ENCODE peak calls at places on chromosome 6, in six cellular contexts. Q, I, D, C, K and L are unnamed samples.

GRCh38 chr6:163001341-163001740 is 273.6 kb downstream of the PACRG start:
- DNase-seq in Q (no peak), D (no peak), I (no peak), C (no peak), K (peak; percentile 62), L (peak; percentile 34)

GRCh38 chr6:26215200-26216014 is 128.2 kb downstream of the HFE start:
- DNase-seq in Q (no peak), D (no peak), K (peak; percentile 44), C (peak; percentile 20), I (no peak), L (no peak)

GRCh38 chr6:73879466-73879865 is 183.5 kb downstream of the CD109 start:
- DNase-seq in K (no peak), I (no peak), C (peak; percentile 5), D (no peak), Q (no peak), L (no peak)

GRCh38 chr6:109453594-109454482 is 1.7 kb downstream of the MICAL1 start:
- DNase-seq in Q (no peak), D (peak; percentile 46), C (no peak), K (no peak), I (peak; percentile 87), L (no peak)

GRCh38 chr6:125165256-125165655 is 11.7 kb downstream of the TPD52L1 start:
- DNase-seq in C (peak; percentile 30), D (no peak), Q (no peak), K (peak; percentile 70), I (no peak), L (peak; percentile 65)

GRCh38 chr6:139962663-139963314 is 588.3 kb upstream of the CITED2 start:
- DNase-seq in D (no peak), Q (no peak), K (no peak), C (no peak), I (no peak), L (no peak)

GRCh38 chr6:125918681-125919566 is 37.6 kb upstream of the HINT3 start:
- DNase-seq in D (no peak), Q (peak; percentile 47), C (peak; percentile 90), K (peak; percentile 81), I (no peak), L (peak; percentile 89)

GRCh38 chr6:39083111-39083702 is 31.8 kb downstream of the SAYSD1 start:
- DNase-seq in K (no peak), D (no peak), Q (no peak), C (no peak), I (peak; percentile 48), L (no peak)

GRCh38 chr6:21180155-21180554 is 413.4 kb upstream of the SOX4 start:
- DNase-seq in K (no peak), C (no peak), D (no peak), I (no peak), Q (no peak), L (no peak)

GRCh38 chr6:144285798-144286502 is 815 bp downstream of the UTRN start:
- DNase-seq in K (peak; percentile 62), D (peak; percentile 83), C (peak; percentile 54), I (peak; percentile 96), Q (peak; percentile 49), L (peak; percentile 45)

GRCh38 chr6:143160008-143160407 is 99.3 kb downstream of the AIG1 start:
- DNase-seq in Q (no peak), D (no peak), I (no peak), K (peak; percentile 50), C (no peak), L (no peak)

GRCh38 chr6:131779304-131779703 is 28.5 kb upstream of the ENPP1 start:
- DNase-seq in K (no peak), D (no peak), Q (no peak), C (no peak), I (no peak), L (no peak)

GRCh38 chr6:21992178-21992967 is 304.5 kb downstream of the PRL start:
- DNase-seq in K (peak; percentile 89), C (peak; percentile 72), D (no peak), I (no peak), Q (no peak), L (peak; percentile 53)

GRCh38 chr6:30490031-30490876 is 945 bp downstream of the HLA-E start:
- DNase-seq in K (peak; percentile 55), D (peak; percentile 70), I (peak; percentile 95), C (peak; percentile 51), Q (peak; percentile 59), L (peak; percentile 51)

GRCh38 chr6:90478278-90478677 is 108.6 kb downstream of the MAP3K7 start:
- DNase-seq in C (no peak), Q (no peak), K (no peak), I (no peak), D (no peak), L (no peak)

GRCh38 chr6:69825904-69826303 is 29.1 kb upstream of the LMBRD1 start:
- DNase-seq in C (peak; percentile 88), I (no peak), D (no peak), K (peak; percentile 15), Q (no peak), L (peak; percentile 55)

GRCh38 chr6:8627085-8627861 is 191.9 kb upstream of the SLC35B3 start:
- DNase-seq in K (peak; percentile 58), I (no peak), Q (no peak), C (no peak), D (no peak), L (peak; percentile 42)

GRCh38 chr6:99426454-99426762 is 1.3 kb upstream of the PNISR start:
- DNase-seq in I (no peak), C (peak; percentile 8), Q (no peak), D (no peak), K (peak; percentile 5), L (peak; percentile 45)

GRCh38 chr6:170136541-170137175 is 154.2 kb downstream of the DLL1 start:
- DNase-seq in I (peak; percentile 85), C (no peak), D (no peak), Q (no peak), K (no peak), L (no peak)

GRCh38 chr6:81995548-81996289 is 243.2 kb upstream of the TENT5A start:
- DNase-seq in K (peak; percentile 78), I (no peak), D (no peak), Q (no peak), C (peak; percentile 64), L (peak; percentile 78)

GRCh38 chr6:9789201-9789600 is 625.7 kb downstream of the TFAP2A start:
- DNase-seq in I (no peak), K (no peak), C (peak; percentile 6), Q (no peak), D (no peak), L (no peak)

GRCh38 chr6:166307981-166308768 is at the start of gene PRR18:
- DNase-seq in C (no peak), I (no peak), Q (no peak), K (no peak), D (no peak), L (no peak)

GRCh38 chr6:28485482-28485881 is 30.1 kb downstream of the GPX6 start:
- DNase-seq in Q (no peak), K (no peak), C (no peak), D (no peak), I (no peak), L (no peak)

GRCh38 chr6:153425536-153425935 is 294.5 kb upstream of the RGS17 start:
- DNase-seq in C (peak; percentile 2), I (no peak), K (peak; percentile 18), D (no peak), Q (no peak), L (no peak)

GRCh38 chr6:106318061-106318460 is 7.5 kb downstream of the ATG5 start:
- DNase-seq in D (no peak), I (no peak), Q (no peak), C (no peak), K (no peak), L (no peak)

GRCh38 chr6:154932562-154933027 is 62.5 kb upstream of the TIAM2 start:
- DNase-seq in K (peak; percentile 89), I (no peak), D (no peak), C (peak; percentile 51), Q (no peak), L (peak; percentile 95)

GRCh38 chr6:79520534-79520933 is 16.7 kb downstream of the LCA5 start:
- DNase-seq in I (no peak), Q (no peak), K (no peak), D (no peak), C (peak; percentile 27), L (no peak)

GRCh38 chr6:135163440-135163738 is 17.7 kb upstream of the MYB start:
- DNase-seq in K (no peak), Q (no peak), C (no peak), D (no peak), I (no peak), L (no peak)

GRCh38 chr6:65182681-65183080 is 524.3 kb downstream of the EYS start:
- DNase-seq in K (peak; percentile 55), D (no peak), Q (no peak), I (no peak), C (no peak), L (peak; percentile 40)

GRCh38 chr6:44254957-44255808 is 2.1 kb downstream of the SLC35B2 start:
- DNase-seq in D (no peak), K (peak; percentile 24), C (no peak), I (no peak), Q (no peak), L (no peak)
- H3K4me3 ChIP-seq in D (no peak overlapping the region), K (no peak overlapping the region), C (peak overlapping the region; percentile 13), I (no peak overlapping the region), Q (no peak overlapping the region), L (no peak overlapping the region)

GRCh38 chr6:91538622-91539021 is 951.8 kb upstream of the MAP3K7 start:
- DNase-seq in K (no peak), I (no peak), C (no peak), Q (no peak), D (no peak), L (no peak)
- TF ChIP-seq CTCF in K (no peak), I (no peak), C (no peak), Q (no peak), D (no peak), L (no peak)

GRCh38 chr6:160353950-160354496 is 5.8 kb downstream of the SLC22A3 start:
- DNase-seq in K (no peak), I (no peak), C (no peak), Q (no peak), D (no peak), L (no peak)
- H3K4me3 ChIP-seq in K (no peak overlapping the region), I (no peak overlapping the region), C (no peak overlapping the region), Q (no peak overlapping the region), D (no peak overlapping the region), L (no peak overlapping the region)

GRCh38 chr6:45616209-45616608 is 238.5 kb upstream of the SUPT3H start:
- DNase-seq in D (no peak), K (no peak), I (no peak), C (no peak), Q (no peak), L (no peak)

GRCh38 chr6:45619211-45619760 is 241.6 kb upstream of the SUPT3H start:
- DNase-seq in Q (no peak), I (no peak), C (no peak), K (peak; percentile 63), D (no peak), L (peak; percentile 42)

GRCh38 chr6:45619994-45620471 is 242.3 kb upstream of the SUPT3H start:
- DNase-seq in C (no peak), I (no peak), Q (no peak), K (peak; percentile 74), D (no peak), L (peak; percentile 80)

GRCh38 chr6:45618259-45618658 is 240.5 kb upstream of the SUPT3H start:
- DNase-seq in I (no peak), C (no peak), K (no peak), D (no peak), Q (no peak), L (no peak)

DNA sequence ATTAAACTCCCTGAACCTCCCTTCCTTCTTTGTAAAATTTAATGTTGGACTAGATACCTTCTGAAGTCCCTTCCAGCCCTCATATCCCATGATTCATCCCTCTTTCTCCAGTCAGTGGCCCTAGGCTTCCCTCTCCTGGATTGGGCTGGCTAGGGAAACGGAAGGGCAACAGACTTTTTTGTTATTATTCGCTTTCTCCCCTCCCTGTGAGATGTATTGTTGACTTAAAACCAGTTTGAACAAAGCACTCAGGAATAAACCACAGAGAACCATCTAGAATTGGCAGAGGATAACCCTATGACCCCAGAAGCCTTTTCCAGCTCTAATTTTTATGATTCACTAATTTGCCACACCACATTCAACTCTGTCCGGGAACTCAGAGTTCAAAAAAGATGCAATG is 239.7 kb upstream of the SUPT3H start:
- DNase-seq in K (peak; percentile 83), I (no peak), Q (no peak), D (no peak), C (no peak), L (peak; percentile 57)
- TF ChIP-seq CTCF in K (no peak), I (no peak), Q (no peak), D (no peak), C (peak; percentile 13), L (peak; percentile 24)